ENCODE peak calls at places on chromosomes 4 and X, in six cellular contexts. J is neuronal stem cell, M is H9, H is IMR-90, A is mesenchymal stem cell, I is H1. W is an unnamed sample.

GRCh38 chrX:153635788-153636668 is 11.0 kb upstream of the DUSP9 start:
- DNase-seq in I (peak; percentile 68), A (peak; percentile 15), H (no peak), J (no peak), M (peak; percentile 86), W (peak; percentile 79)

GRCh38 chrX:70196961-70197805 is 19.9 kb downstream of the DGAT2L6 start:
- DNase-seq in H (peak; percentile 40), J (peak; percentile 32), M (peak; percentile 51), A (peak; percentile 45), I (peak; percentile 73), W (peak; percentile 67)

GRCh38 chr4:866761-867390 is 40.9 kb upstream of the CPLX1 start:
- DNase-seq in M (no peak), J (no peak), A (no peak), I (no peak), H (no peak), W (peak; percentile 22)

GRCh38 chrX:9337056-9337455 is 127.8 kb upstream of the TBL1X start:
- DNase-seq in A (peak; percentile 45), J (no peak), H (peak; percentile 79), M (no peak), I (no peak), W (no peak)

GRCh38 chrX:115946059-115946458 is 224.5 kb upstream of the AGTR2 start:
- DNase-seq in I (no peak), A (no peak), H (no peak), J (no peak), M (no peak), W (no peak)

GRCh38 chr4:7595883-7596535 is 161.3 kb upstream of the PSAPL1 start:
- DNase-seq in A (no peak), J (no peak), H (no peak), M (no peak), I (no peak), W (no peak)

GRCh38 chr4:15779336-15779735 is 1.2 kb downstream of the CD38 start:
- DNase-seq in H (peak; percentile 53), I (peak; percentile 53), A (peak; percentile 88), J (peak; percentile 36), M (peak; percentile 51), W (peak; percentile 71)

GRCh38 chr4:123244233-123244632 is 152.4 kb upstream of the SPRY1 start:
- DNase-seq in M (no peak), J (no peak), I (no peak), H (peak; percentile 65), A (peak; percentile 24), W (no peak)

GRCh38 chrX:46204721-46205422 is 340.3 kb downstream of the ZNF674 start:
- DNase-seq in A (no peak), I (no peak), M (no peak), H (no peak), J (no peak), W (no peak)

GRCh38 chr4:14783011-14783877 is 219.0 kb upstream of the CPEB2 start:
- DNase-seq in I (no peak), H (peak; percentile 40), A (no peak), M (no peak), J (no peak), W (no peak)

GRCh38 chr4:15948826-15949225 is 10.3 kb upstream of the FGFBP1 start:
- DNase-seq in A (no peak), M (no peak), I (no peak), H (no peak), J (no peak), W (no peak)

GRCh38 chrX:55008571-55009358 is 8.6 kb downstream of the APEX2 start:
- DNase-seq in J (no peak), M (no peak), A (peak; percentile 24), H (peak; percentile 4), I (no peak), W (no peak)

GRCh38 chrX:112083624-112084326 is 1.2 kb upstream of the TRPC5 start:
- DNase-seq in J (no peak), I (peak; percentile 47), A (no peak), H (no peak), M (peak; percentile 66), W (peak; percentile 35)

GRCh38 chr4:101345271-101345595 is 2.1 kb downstream of the PPP3CA start:
- DNase-seq in H (peak; percentile 24), I (no peak), A (no peak), J (no peak), M (no peak), W (no peak)

GRCh38 chrX:10545882-10546281 is 74.5 kb downstream of the MID1 start:
- DNase-seq in H (no peak), M (no peak), J (no peak), A (no peak), I (no peak), W (no peak)

GRCh38 chrX:115616943-115617563 is 56.1 kb downstream of the PLS3 start:
- DNase-seq in M (no peak), I (no peak), A (peak; percentile 66), J (no peak), H (peak; percentile 84), W (peak; percentile 55)

GRCh38 chrX:16797358-16797757 is 11.1 kb downstream of the TXLNG start:
- DNase-seq in A (no peak), J (no peak), H (peak; percentile 57), I (no peak), M (no peak), W (no peak)

GRCh38 chr4:119765951-119766350 is 137.3 kb upstream of the PDE5A start:
- DNase-seq in A (peak; percentile 12), J (no peak), H (no peak), M (no peak), I (no peak), W (no peak)

GRCh38 chrX:21412883-21413282 is 38.7 kb downstream of the CNKSR2 start:
- DNase-seq in H (peak; percentile 56), M (no peak), J (no peak), I (no peak), A (peak; percentile 26), W (no peak)

GRCh38 chr4:112279025-112279881 is 6.5 kb downstream of the TIFA start:
- DNase-seq in I (no peak), M (no peak), H (peak; percentile 34), A (no peak), J (no peak), W (no peak)

GRCh38 chr4:38150766-38151165 is 190.6 kb downstream of the PTTG2 start:
- DNase-seq in I (no peak), H (peak; percentile 93), M (no peak), J (no peak), A (peak; percentile 92), W (no peak)

GRCh38 chr4:96016615-96017299 is 176.9 kb downstream of the PDHA2 start:
- DNase-seq in H (no peak), M (no peak), J (no peak), I (no peak), A (peak; percentile 54), W (peak; percentile 4)

GRCh38 chrX:1534321-1535168 is 2.4 kb downstream of the P2RY8 start:
- DNase-seq in H (no peak), A (no peak), J (no peak), M (peak; percentile 82), I (peak; percentile 60), W (peak; percentile 16)

GRCh38 chr4:145154573-145154972 is 25.8 kb downstream of the OTUD4 start:
- DNase-seq in I (no peak), M (no peak), H (peak; percentile 35), A (peak; percentile 49), J (no peak), W (peak; percentile 64)

GRCh38 chr4:79492148-79492547 is 84.1 kb upstream of the GK2 start:
- DNase-seq in J (no peak), I (no peak), A (no peak), M (no peak), H (no peak), W (no peak)

GRCh38 chr4:186627226-186627865 is 72.0 kb upstream of the MTNR1A start:
- DNase-seq in A (peak; percentile 45), I (no peak), J (no peak), M (no peak), H (peak; percentile 52), W (peak; percentile 38)

GRCh38 chr4:152594981-152595916 is 59.4 kb upstream of the FBXW7 start:
- DNase-seq in I (peak; percentile 28), M (no peak), A (no peak), H (no peak), J (no peak), W (no peak)
- H2BK15ac ChIP-seq in I (no peak overlapping the region), M (no peak overlapping the region), A (no peak overlapping the region), H (no peak overlapping the region), J (no peak overlapping the region), W (no peak overlapping the region)

GRCh38 chrX:118552501-118552900 is 56.9 kb downstream of the DOCK11 start:
- DNase-seq in M (no peak), H (peak; percentile 71), I (no peak), J (no peak), A (peak; percentile 70), W (peak; percentile 13)

GRCh38 chrX:118553042-118553714 is 57.6 kb downstream of the DOCK11 start:
- DNase-seq in M (no peak), H (no peak), A (no peak), J (no peak), I (no peak), W (no peak)

GRCh38 chrX:118550792-118551191 is 55.2 kb downstream of the DOCK11 start:
- DNase-seq in A (no peak), J (no peak), M (no peak), I (no peak), H (peak; percentile 28), W (no peak)

GRCh38 chrX:118551426-118551825 is 55.8 kb downstream of the DOCK11 start:
- DNase-seq in I (no peak), M (no peak), J (no peak), A (no peak), H (no peak), W (no peak)

DNA sequence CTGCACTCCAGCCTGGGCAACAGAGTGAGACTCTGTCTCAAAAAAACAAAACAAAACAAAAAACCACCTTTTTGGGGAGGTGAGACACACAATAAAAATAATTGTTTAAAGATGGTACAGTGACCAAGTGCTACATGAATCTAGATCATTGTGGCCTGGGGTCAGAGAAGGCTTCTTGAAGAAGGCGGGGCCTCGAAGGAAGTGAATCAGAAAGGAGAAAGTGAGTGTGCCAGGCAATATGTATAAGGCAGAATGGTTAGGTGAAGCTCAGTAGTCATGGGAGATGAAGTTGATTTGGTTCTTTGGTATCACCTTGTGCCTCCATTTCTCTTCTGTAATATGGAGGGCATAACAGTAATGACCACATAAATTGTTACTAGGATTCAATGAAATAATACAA is 58.9 kb downstream of the DOCK11 start:
- DNase-seq in J (no peak), A (no peak), I (no peak), M (no peak), H (no peak), W (no peak)
- H2BK15ac ChIP-seq in J (no peak overlapping the region), A (no peak overlapping the region), I (no peak overlapping the region), M (no peak overlapping the region), H (no peak overlapping the region), W (no peak overlapping the region)

GRCh38 chr4:177975315-177975714 is 533.1 kb upstream of the AGA start:
- DNase-seq in A (no peak), H (peak; percentile 54), J (no peak), I (no peak), M (no peak), W (no peak)
- H2BK15ac ChIP-seq in A (no peak overlapping the region), H (no peak overlapping the region), J (no peak overlapping the region), I (no peak overlapping the region), M (no peak overlapping the region), W (no peak overlapping the region)

DNA sequence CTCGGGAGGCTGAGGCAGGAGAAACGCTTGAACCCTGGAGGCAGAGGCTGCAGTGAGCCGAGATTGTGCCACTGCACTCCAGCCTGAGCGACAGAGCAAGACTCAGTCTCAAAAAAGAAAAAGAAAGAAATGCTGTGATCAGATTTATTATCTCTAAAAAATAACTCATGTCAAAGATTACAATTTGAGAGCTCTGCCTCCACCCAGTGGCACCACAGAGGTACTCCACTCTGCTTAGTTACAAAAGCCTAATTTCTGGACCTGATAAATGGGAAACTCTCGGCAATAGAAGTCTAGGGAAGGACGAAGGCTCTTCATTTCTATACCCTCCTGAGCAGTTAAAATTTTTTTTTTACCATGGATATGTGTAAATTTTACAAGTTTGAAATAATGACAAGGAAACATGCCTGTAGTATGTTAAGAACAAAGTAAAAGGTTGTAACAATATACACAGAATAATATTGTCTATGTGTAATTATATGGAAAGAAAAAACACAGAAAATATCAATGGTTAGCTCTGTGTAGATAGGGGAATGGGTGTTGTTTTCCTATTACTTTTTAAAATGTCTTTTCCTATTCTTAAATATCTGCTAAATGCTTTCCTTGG is 149.8 kb downstream of the STIM2 start:
- DNase-seq in H (peak; percentile 75), A (peak; percentile 64), I (peak; percentile 64), J (peak; percentile 15), M (no peak), W (peak; percentile 67)
- H2BK15ac ChIP-seq in H (no peak overlapping the region), A (no peak overlapping the region), I (no peak overlapping the region), J (no peak overlapping the region), M (no peak overlapping the region), W (no peak overlapping the region)

W was measured in mesendoderm.